ENCODE peak calls at places on chromosomes 6 and 20, in seven cellular contexts. M, C, X, T, O, E and D are unnamed samples.

GRCh38 chr6:159953091-159953581 is 15.7 kb upstream of the IGF2R start:
- DNase-seq in C (no peak), M (no peak), O (no peak), X (peak; percentile 95), T (no peak), E (no peak), D (no peak)

GRCh38 chr6:161104966-161105365 is 113.4 kb downstream of the MAP3K4 start:
- DNase-seq in M (no peak), O (no peak), E (no peak), C (no peak), T (no peak), X (peak; percentile 29), D (no peak)

GRCh38 chr6:84512396-84512795 is 252.0 kb downstream of the TBX18 start:
- DNase-seq in M (no peak), C (no peak), T (no peak), X (peak; percentile 69), O (no peak), E (no peak), D (no peak)

GRCh38 chr6:105326216-105326615 is 76.7 kb downstream of the PREP start:
- DNase-seq in C (no peak), T (no peak), M (peak; percentile 13), X (peak; percentile 35), O (no peak), E (no peak), D (no peak)

GRCh38 chr20:62302341-62303048 is at the start of gene ADRM1:
- DNase-seq in E (peak; percentile 98), C (peak; percentile 100), X (peak; percentile 98), O (peak; percentile 96), M (peak; percentile 99), T (peak; percentile 92), D (peak; percentile 97)

GRCh38 chr6:32170294-32170693 is 5.6 kb downstream of the AGPAT1 start:
- DNase-seq in E (no peak), O (no peak), X (no peak), C (no peak), M (no peak), T (no peak), D (no peak)

GRCh38 chr6:110389689-110390382 is 25.5 kb downstream of the DDO start:
- DNase-seq in M (no peak), X (no peak), O (no peak), E (no peak), C (no peak), T (no peak), D (no peak)

GRCh38 chr6:9140861-9141534 is 705.7 kb upstream of the SLC35B3 start:
- DNase-seq in T (no peak), C (no peak), O (no peak), X (peak; percentile 1), M (no peak), E (no peak), D (no peak)

GRCh38 chr6:2971420-2972218 is at the start of gene SERPINB6:
- DNase-seq in C (peak; percentile 41), E (peak; percentile 47), X (peak; percentile 87), O (peak; percentile 57), M (peak; percentile 80), T (peak; percentile 12), D (peak; percentile 67)

GRCh38 chr6:13226071-13226470 is 102.3 kb downstream of the TBC1D7 start:
- DNase-seq in E (no peak), T (no peak), O (no peak), X (no peak), M (no peak), C (no peak), D (no peak)

GRCh38 chr20:32528291-32528891 is 56.7 kb downstream of the NOL4L start:
- DNase-seq in E (no peak), T (no peak), C (no peak), O (peak; percentile 41), M (no peak), X (no peak), D (peak; percentile 68)

GRCh38 chr6:29926081-29926794 is 16.1 kb upstream of the HLA-A start:
- DNase-seq in M (no peak), E (no peak), T (no peak), C (no peak), X (peak; percentile 24), O (peak; percentile 63), D (no peak)